ENCODE peak calls at places on chromosome 2, in ten cellular contexts. T is neural crest cell; A is dermis blood vessel endothelial cell; W is HuH-7; C is NCI-H510A treated with DMSO at 0.1 percent for 48 hours; Y is NCI-H2081; E is PC-3; H is activated gamma-delta T cell treated with anti-CD3 and anti-CD28 coated beads, Interleukin-2, amount 50 U/mL, for 16 hours; R is stimulated activated naive CD4-positive, alpha-beta T cell; J is stimulated activated CD8-positive, alpha-beta memory T cell treated with anti-CD3 and anti-CD28 coated beads, Interleukin-7, amount 100 ng/mL, for 4 hours. I is an unnamed sample.
A peak's percentile ranks its signal among the peaks of the same experiment; 100 is the strongest.

GRCh38 chr2:68789603-68790002 is 55.0 kb downstream of the ARHGAP25 start:
- DNase-seq in T (no peak), A (no peak), W (no peak), C (no peak), Y (no peak), E (no peak), H (peak; percentile 20), R (no peak), J (no peak), I (no peak)

GRCh38 chr2:96934096-96934495 is 52.3 kb downstream of the FAM178B start:
- DNase-seq in T (no peak), A (no peak), W (no peak), C (no peak), Y (peak; percentile 70), E (no peak), H (no peak), R (no peak), J (no peak), I (no peak)

GRCh38 chr2:175169191-175169590 is 1.2 kb upstream of the ATF2 start:
- DNase-seq in T (no peak), A (no peak), W (no peak), C (peak; percentile 78), Y (no peak), E (no peak), H (no peak), R (no peak), J (no peak), I (no peak)

GRCh38 chr2:118061135-118061955 is 26.9 kb upstream of the INSIG2 start:
- DNase-seq in T (no peak), A (peak; percentile 30), W (no peak), C (no peak), Y (no peak), E (peak; percentile 78), H (no peak), R (no peak), J (no peak), I (peak; percentile 35)

GRCh38 chr2:240436626-240437180 is 1.2 kb downstream of the GPC1 start:
- DNase-seq in T (no peak), A (peak; percentile 48), W (no peak), C (no peak), Y (no peak), E (peak; percentile 18), H (no peak), R (no peak), J (no peak), I (no peak)

GRCh38 chr2:65350714-65351113 is 81.7 kb downstream of the SPRED2 start:
- DNase-seq in T (no peak), A (no peak), W (peak; percentile 52), C (peak; percentile 16), Y (no peak), E (no peak), H (no peak), R (no peak), J (no peak), I (no peak)

GRCh38 chr2:234468503-234468902 is 28.4 kb downstream of the ARL4C start:
- DNase-seq in T (no peak), A (no peak), W (no peak), C (no peak), Y (no peak), E (no peak), H (no peak), R (no peak), J (no peak), I (no peak)

GRCh38 chr2:117980381-117980780 is 33.5 kb downstream of the CCDC93 start:
- DNase-seq in T (no peak), A (no peak), W (no peak), C (no peak), Y (no peak), E (peak; percentile 6), H (no peak), R (no peak), J (no peak), I (no peak)

GRCh38 chr2:20755132-20755800 is 67.6 kb downstream of the LDAH start:
- DNase-seq in T (no peak), A (peak; percentile 35), W (no peak), C (no peak), Y (no peak), E (no peak), H (no peak), R (no peak), J (no peak), I (no peak)

GRCh38 chr2:191178806-191179514 is 28.2 kb upstream of the STAT4 start:
- DNase-seq in T (no peak), A (no peak), W (no peak), C (no peak), Y (no peak), E (peak; percentile 58), H (no peak), R (no peak), J (no peak), I (no peak)

I was measured in hippocampal formation.